ENCODE peak calls at places on chromosomes 16 and 17, in five cellular contexts. B is nephron progenitor cell, U is COR-L47, J is Calu3, X is cerebellar nuclear complex. V is an unnamed sample.

GRCh38 chr17:50263293-50264262 is 10.7 kb upstream of the TMEM92 start:
- DNase-seq in X (no peak), U (no peak), J (no peak), B (no peak), V (no peak)

GRCh38 chr16:705748-706188 is at the start of gene FBXL16:
- DNase-seq in X (no peak), B (peak; percentile 58), U (peak; percentile 84), J (no peak), V (no peak)

GRCh38 chr16:6562985-6563384 is 769.7 kb upstream of the RBFOX1 start:
- DNase-seq in X (no peak), U (no peak), J (no peak), B (no peak), V (no peak)

GRCh38 chr16:57531635-57532220 is 4.6 kb downstream of the CCDC102A start:
- DNase-seq in X (no peak), U (no peak), J (no peak), B (no peak), V (no peak)

GRCh38 chr17:4234406-4234805 is 29.4 kb downstream of the ANKFY1 start:
- DNase-seq in X (no peak), B (no peak), U (no peak), J (no peak), V (no peak)

GRCh38 chr17:51016099-51016498 is 104.6 kb downstream of the SPAG9 start:
- DNase-seq in X (no peak), U (no peak), J (no peak), B (no peak), V (no peak)

GRCh38 chr16:83552193-83552592 is 255.6 kb upstream of the HSBP1 start:
- DNase-seq in X (no peak), U (no peak), B (no peak), J (no peak), V (no peak)

GRCh38 chr17:64091571-64091970 is 38.4 kb downstream of the ERN1 start:
- DNase-seq in B (no peak), U (no peak), J (no peak), X (no peak), V (no peak)

GRCh38 chr16:12735805-12736204 is 67.9 kb downstream of the CPPED1 start:
- DNase-seq in X (no peak), J (no peak), U (no peak), B (no peak), V (no peak)

GRCh38 chr17:57021226-57021940 is 43.5 kb downstream of the SCPEP1 start:
- DNase-seq in B (no peak), X (no peak), U (peak; percentile 12), J (no peak), V (no peak)

GRCh38 chr16:19700319-19700781 is 17.7 kb downstream of the KNOP1 start:
- DNase-seq in X (no peak), B (no peak), U (peak; percentile 62), J (peak; percentile 73), V (no peak)

GRCh38 chr17:3891626-3892094 is 1.2 kb downstream of the CAMKK1 start:
- DNase-seq in J (no peak), U (no peak), B (no peak), X (no peak), V (no peak)

GRCh38 chr16:57238682-57239081 is 6.4 kb upstream of the ARL2BP start:
- DNase-seq in U (no peak), X (no peak), J (no peak), B (no peak), V (no peak)

GRCh38 chr16:10579965-10580918 is at the start of gene EMP2:
- DNase-seq in B (peak; percentile 86), U (no peak), J (peak; percentile 93), X (no peak), V (no peak)

GRCh38 chr16:48535831-48536599 is 74.0 kb downstream of the N4BP1 start:
- DNase-seq in U (no peak), X (no peak), B (peak; percentile 69), J (no peak), V (peak; percentile 73)

GRCh38 chr17:752620-753219 is 656 bp upstream of the GEMIN4 start:
- DNase-seq in J (no peak), U (peak; percentile 30), X (no peak), B (no peak), V (no peak)

GRCh38 chr16:83686726-83687125 is 121.1 kb upstream of the HSBP1 start:
- DNase-seq in U (no peak), J (no peak), B (no peak), X (no peak), V (no peak)

GRCh38 chr16:19291459-19291858 is 5.9 kb downstream of the CLEC19A start:
- DNase-seq in B (peak; percentile 18), J (peak; percentile 41), X (no peak), U (no peak), V (no peak)

GRCh38 chr16:29940656-29941055 is 14.6 kb upstream of the KCTD13 start:
- DNase-seq in X (no peak), U (no peak), B (no peak), J (no peak), V (no peak)

GRCh38 chr17:80798595-80799552 is 192.8 kb upstream of the CHMP6 start:
- DNase-seq in U (no peak), X (no peak), J (no peak), B (peak; percentile 37), V (no peak)

GRCh38 chr16:69880640-69881133 is 70.4 kb upstream of the CLEC18A start:
- DNase-seq in J (no peak), B (no peak), U (no peak), X (no peak), V (no peak)

GRCh38 chr17:37710344-37710886 is 34.4 kb downstream of the HNF1B start:
- DNase-seq in X (no peak), J (peak; percentile 100), U (peak; percentile 80), B (peak; percentile 43), V (no peak)

GRCh38 chr17:21213491-21214014 is 408 bp downstream of the TMEM11 start:
- DNase-seq in U (no peak), B (peak; percentile 69), J (peak; percentile 8), X (no peak), V (no peak)